ENCODE peak calls at places on chromosomes 3 and 15, in seven cellular contexts. K, O, Y, B, S, I and J are unnamed samples.

GRCh38 chr3:29363110-29363509 is 82.2 kb downstream of the RBMS3 start:
- DNase-seq in K (no peak), O (no peak), Y (no peak), B (no peak), S (no peak), I (no peak), J (no peak)

GRCh38 chr3:133408961-133409360 is 9.1 kb downstream of the BFSP2 start:
- DNase-seq in K (no peak), O (no peak), Y (no peak), B (no peak), S (no peak), I (no peak), J (no peak)

GRCh38 chr3:55489804-55490132 is 2.7 kb upstream of the WNT5A start:
- DNase-seq in K (no peak), O (no peak), Y (no peak), B (peak; percentile 72), S (no peak), I (peak; percentile 30), J (peak; percentile 39)

GRCh38 chr3:40191850-40192448 is 117.6 kb upstream of the EIF1B start:
- DNase-seq in K (no peak), O (peak; percentile 40), Y (peak; percentile 40), B (peak; percentile 86), S (peak; percentile 92), I (peak; percentile 57), J (no peak)

GRCh38 chr3:156492801-156493261 is 62.1 kb downstream of the SSR3 start:
- DNase-seq in K (no peak), O (no peak), Y (no peak), B (no peak), S (no peak), I (no peak), J (no peak)

GRCh38 chr3:37096292-37096691 is 78.1 kb downstream of the LRRFIP2 start:
- DNase-seq in K (no peak), O (no peak), Y (no peak), B (no peak), S (no peak), I (no peak), J (no peak)

GRCh38 chr3:72591522-72592421 is 256.5 kb downstream of the SHQ1 start:
- DNase-seq in K (no peak), O (no peak), Y (peak; percentile 54), B (no peak), S (no peak), I (peak; percentile 23), J (no peak)

GRCh38 chr15:61633951-61634350 is 404.8 kb upstream of the RORA start:
- DNase-seq in K (no peak), O (no peak), Y (no peak), B (no peak), S (no peak), I (no peak), J (no peak)

GRCh38 chr3:37308247-37308646 is 133.9 kb upstream of the LRRFIP2 start:
- DNase-seq in K (no peak), O (peak; percentile 36), Y (no peak), B (no peak), S (no peak), I (no peak), J (no peak)

DNA sequence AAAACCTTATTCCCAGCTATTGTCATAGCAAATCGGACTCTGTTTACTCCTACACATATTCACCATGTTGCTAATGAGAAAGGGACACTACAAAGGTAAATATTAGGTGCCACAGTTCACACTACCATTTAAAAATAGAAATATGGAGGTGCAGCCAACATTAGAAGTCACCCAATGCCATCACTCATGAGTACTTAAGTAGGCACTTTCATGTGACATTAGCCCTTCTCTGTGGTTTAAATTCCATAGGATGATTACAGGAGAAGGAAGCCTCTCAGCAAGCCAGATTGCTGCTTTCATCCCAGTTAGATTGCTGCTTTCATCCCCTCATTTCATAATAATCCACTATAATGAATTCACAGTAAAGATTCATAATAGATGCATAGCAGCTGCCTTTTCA is 376.8 kb upstream of the ALCAM start:
- DNase-seq in K (no peak), O (no peak), Y (no peak), B (no peak), S (no peak), I (no peak), J (no peak)
- TF ChIP-seq EP300 in K (no peak), O (no peak), Y (no peak), B (no peak), S (no peak), I (no peak), J (no peak)

GRCh38 chr3:27885641-27886040 is 163.5 kb upstream of the EOMES start:
- DNase-seq in K (no peak), O (no peak), Y (no peak), B (no peak), S (no peak), I (no peak), J (no peak)

GRCh38 chr3:27878012-27878383 is 155.9 kb upstream of the EOMES start:
- DNase-seq in K (no peak), O (no peak), Y (no peak), B (no peak), S (no peak), I (no peak), J (no peak)

GRCh38 chr3:27888562-27888961 is 166.4 kb upstream of the EOMES start:
- DNase-seq in K (no peak), O (no peak), Y (no peak), B (no peak), S (no peak), I (no peak), J (no peak)

GRCh38 chr3:27880969-27881892 is 159.1 kb upstream of the EOMES start:
- DNase-seq in K (no peak), O (no peak), Y (no peak), B (no peak), S (no peak), I (peak; percentile 25), J (no peak)

DNA sequence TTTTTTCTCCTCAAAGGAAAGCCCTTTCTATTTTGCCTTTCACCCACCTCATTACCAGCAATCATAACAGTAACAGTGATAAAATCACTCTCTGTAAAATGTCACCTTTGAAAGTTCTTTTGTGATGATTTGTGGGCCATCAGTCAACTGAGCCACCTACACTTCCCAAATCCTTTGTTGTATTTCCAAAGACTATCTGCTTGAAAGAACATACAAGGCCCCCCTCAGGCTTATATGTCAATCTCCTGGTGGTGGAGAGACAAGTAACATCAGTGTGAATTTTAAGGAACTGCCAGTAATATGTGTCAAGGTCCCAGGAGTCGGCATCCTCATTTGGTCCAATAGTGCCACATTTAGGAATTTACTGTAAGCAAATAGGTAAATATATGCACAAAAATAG is 161.1 kb upstream of the EOMES start:
- DNase-seq in K (no peak), O (no peak), Y (no peak), B (no peak), S (no peak), I (no peak), J (no peak)
- H3K4me3 ChIP-seq in K (no peak overlapping the region), O (no peak overlapping the region), Y (no peak overlapping the region), B (no peak overlapping the region), S (no peak overlapping the region), I (no peak overlapping the region), J (no peak overlapping the region)

GRCh38 chr3:119156868-119157267 is 10.9 kb downstream of the TEX55 start:
- DNase-seq in K (no peak), O (no peak), Y (no peak), B (no peak), S (no peak), I (no peak), J (no peak)

GRCh38 chr3:119160815-119161214 is 12.6 kb upstream of the UPK1B start:
- DNase-seq in K (no peak), O (no peak), Y (no peak), B (no peak), S (no peak), I (no peak), J (no peak)

GRCh38 chr3:119161240-119161639 is 12.2 kb upstream of the UPK1B start:
- DNase-seq in K (no peak), O (no peak), Y (no peak), B (no peak), S (no peak), I (no peak), J (no peak)

DNA sequence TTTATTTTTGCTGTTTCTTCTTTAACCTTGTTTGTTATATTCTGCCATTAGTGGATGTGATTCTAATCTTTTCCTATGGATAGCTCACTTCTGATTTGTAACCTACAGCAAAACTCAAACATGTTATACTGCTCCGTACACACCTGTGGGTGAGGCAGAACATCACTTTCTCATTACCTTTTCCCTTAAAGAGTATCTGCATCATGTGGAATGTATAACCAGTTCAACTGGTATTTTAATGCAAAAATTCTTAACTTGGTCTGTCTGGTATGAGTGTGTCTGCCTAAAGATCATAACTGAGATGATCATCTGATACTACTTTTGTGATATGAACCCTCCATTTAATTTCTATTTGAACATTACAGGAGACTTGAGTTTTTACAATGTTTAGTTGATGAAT is 13.0 kb upstream of the UPK1B start:
- DNase-seq in K (no peak), O (no peak), Y (no peak), B (no peak), S (no peak), I (no peak), J (no peak)
- TF ChIP-seq POLR2A in K (no peak), O (no peak), Y (no peak), B (no peak), S (no peak), I (no peak), J (no peak)

DNA sequence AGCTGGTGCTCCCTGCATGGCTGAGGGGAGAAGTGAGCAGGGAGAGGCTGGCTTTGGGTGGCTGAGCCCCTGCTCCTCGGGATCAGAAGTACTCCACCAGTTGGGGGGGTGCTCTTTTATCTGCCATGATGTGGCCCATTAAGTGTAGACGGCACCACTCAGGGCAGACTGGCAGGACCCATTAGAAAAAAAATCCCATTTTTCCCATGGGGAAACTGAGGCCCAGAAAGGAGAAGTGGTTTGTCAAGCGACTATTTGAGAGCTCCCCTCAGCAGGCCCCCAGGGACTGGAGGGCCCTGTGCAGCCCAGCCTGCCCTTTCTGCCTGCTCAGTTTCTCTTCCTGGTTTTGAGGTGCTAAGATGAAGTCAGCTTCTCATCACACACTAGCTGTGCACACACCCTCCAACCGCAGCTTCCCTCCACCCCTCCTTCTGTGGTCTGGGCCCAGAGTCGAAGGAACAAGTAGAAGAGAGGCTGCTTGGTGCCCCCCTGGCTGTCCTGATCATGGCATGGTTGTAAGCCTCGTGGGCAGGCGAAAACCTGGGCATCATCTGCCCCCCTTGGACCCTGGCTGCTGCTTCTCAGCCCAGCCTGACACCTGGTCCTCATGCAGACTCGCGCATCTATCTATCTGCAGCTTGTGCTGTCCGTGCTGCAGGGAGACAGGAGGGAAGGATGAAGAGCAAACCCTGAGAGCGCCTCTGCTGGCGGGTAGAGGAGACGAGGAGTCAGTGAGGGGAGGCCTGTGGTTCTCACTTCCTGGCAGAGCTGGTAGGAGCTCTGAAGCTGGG is 5.6 kb downstream of the CSK start:
- DNase-seq in K (no peak), O (peak; percentile 84), Y (no peak), B (peak; percentile 71), S (no peak), I (peak; percentile 88), J (peak; percentile 80)
- TF ChIP-seq EP300 in K (no peak), O (no peak), Y (no peak), B (no peak), S (no peak), I (no peak), J (no peak)